ENCODE peak calls at places on chromosomes 3 and 15, in five cellular contexts. U, S, C, R and F are unnamed samples.

GRCh38 chr3:44504566-44504965 is 27.1 kb upstream of the ZNF445 start:
- DNase-seq in S (no peak), R (no peak), U (no peak), C (no peak), F (no peak)

GRCh38 chr15:95121191-95121590 is 889.8 kb downstream of the MCTP2 start:
- DNase-seq in C (no peak), S (no peak), R (no peak), U (no peak), F (no peak)

GRCh38 chr3:132228923-132229322 is 88.3 kb upstream of the ACP3 start:
- DNase-seq in S (no peak), R (no peak), C (no peak), U (no peak), F (no peak)

GRCh38 chr3:195284842-195285241 is 13.9 kb upstream of the XXYLT1 start:
- DNase-seq in S (no peak), R (no peak), C (no peak), U (no peak), F (no peak)

GRCh38 chr15:95287774-95288173 is 1042.7 kb upstream of the NR2F2 start:
- DNase-seq in U (no peak), S (no peak), R (no peak), C (no peak), F (no peak)

GRCh38 chr3:36843065-36844051 is 79.0 kb upstream of the DCLK3 start:
- DNase-seq in U (no peak), R (no peak), S (peak; percentile 21), C (peak; percentile 65), F (no peak)

GRCh38 chr3:105274958-105275357 is 91.8 kb upstream of the ALCAM start:
- DNase-seq in C (no peak), S (no peak), R (no peak), U (no peak), F (no peak)

GRCh38 chr3:43259626-43260025 is 26.7 kb upstream of the SNRK start:
- DNase-seq in R (no peak), S (no peak), C (no peak), U (no peak), F (no peak)

GRCh38 chr15:26674467-26674866 is 98.4 kb downstream of the GABRB3 start:
- DNase-seq in C (no peak), S (no peak), R (no peak), U (no peak), F (no peak)

GRCh38 chr3:37536033-37536432 is 325.6 kb upstream of the CTDSPL start:
- DNase-seq in C (no peak), S (no peak), R (no peak), U (no peak), F (no peak)

GRCh38 chr3:57060089-57060829 is at the start of gene SPATA12:
- DNase-seq in C (no peak), R (peak; percentile 23), S (peak; percentile 23), U (peak; percentile 6), F (peak; percentile 78)

GRCh38 chr3:15319127-15319526 is 13.3 kb downstream of the SH3BP5 start:
- DNase-seq in U (no peak), R (no peak), C (no peak), S (no peak), F (no peak)

GRCh38 chr3:149618151-149619123 is 39.4 kb downstream of the WWTR1 start:
- DNase-seq in R (no peak), S (no peak), C (no peak), U (no peak), F (no peak)

GRCh38 chr3:176939022-176939817 is 258.1 kb downstream of the TBL1XR1 start:
- DNase-seq in C (peak; percentile 37), U (peak; percentile 92), S (peak; percentile 11), R (no peak), F (no peak)

GRCh38 chr3:10746001-10746400 is 70.0 kb upstream of the SLC6A11 start:
- DNase-seq in C (no peak), R (no peak), U (no peak), S (no peak), F (no peak)

GRCh38 chr15:53328341-53328740 is 431.1 kb downstream of the WDR72 start:
- DNase-seq in S (no peak), U (no peak), C (no peak), R (no peak), F (no peak)

GRCh38 chr15:31299588-31300207 is 26.9 kb upstream of the KLF13 start:
- DNase-seq in R (no peak), S (no peak), U (no peak), C (no peak), F (no peak)

GRCh38 chr3:144106970-144107369 is 135.3 kb downstream of the DIPK2A start:
- DNase-seq in R (no peak), U (no peak), S (no peak), C (no peak), F (no peak)

GRCh38 chr15:53833134-53833624 is 73.7 kb upstream of the WDR72 start:
- DNase-seq in U (no peak), C (no peak), R (no peak), S (no peak), F (no peak)

GRCh38 chr15:65953622-65954021 is 84.3 kb downstream of the RAB11A start:
- DNase-seq in C (no peak), S (no peak), R (no peak), U (no peak), F (no peak)

GRCh38 chr3:127760361-127760760 is 62.0 kb downstream of the MGLL start:
- DNase-seq in C (no peak), U (no peak), R (no peak), S (no peak), F (no peak)

GRCh38 chr3:100107227-100107626 is 7.1 kb downstream of the FILIP1L start:
- DNase-seq in R (no peak), S (no peak), C (no peak), U (no peak), F (no peak)

GRCh38 chr15:78654272-78654671 is 13.3 kb upstream of the CHRNB4 start:
- DNase-seq in S (no peak), R (no peak), C (no peak), U (no peak), F (no peak)

GRCh38 chr3:84077479-84077878 is 881.3 kb upstream of the CADM2 start:
- DNase-seq in R (no peak), S (no peak), C (no peak), U (no peak), F (no peak)

GRCh38 chr15:68601206-68602197 is 22.7 kb downstream of the CORO2B start:
- DNase-seq in C (no peak), U (no peak), R (no peak), S (no peak), F (no peak)

GRCh38 chr3:16148783-16149182 is 25.7 kb upstream of the GALNT15 start:
- DNase-seq in C (no peak), R (no peak), U (no peak), S (no peak), F (no peak)

GRCh38 chr15:95712785-95713184 is 617.7 kb upstream of the NR2F2 start:
- DNase-seq in C (no peak), R (no peak), S (no peak), U (no peak), F (no peak)

GRCh38 chr15:57526615-57527014 is 65.1 kb upstream of the MYZAP start:
- DNase-seq in C (no peak), U (no peak), R (no peak), S (no peak), F (no peak)

GRCh38 chr3:149393355-149394165 is 16.1 kb upstream of the TM4SF1 start:
- DNase-seq in S (peak; percentile 32), R (no peak), U (peak; percentile 56), C (peak; percentile 33), F (peak; percentile 68)

GRCh38 chr3:42900226-42900625 is 5.7 kb upstream of the ZNF662 start:
- DNase-seq in R (no peak), S (no peak), U (no peak), C (no peak), F (no peak)